ENCODE peak calls at places on chromosomes 6 and 20, in ten cellular contexts. K is fibroblast of lung; Y is H9; T is PC-3; N is A673; X is psoas muscle; W is CD4-positive, alpha-beta memory T cell; L is left ventricle myocardium inferior; C is uterus; R is IMR-90. E is an unnamed sample.

GRCh38 chr20:11585752-11586352 is 331.8 kb upstream of the BTBD3 start:
- DNase-seq in K (peak; percentile 9), Y (no peak), T (peak; percentile 67), N (peak; percentile 43), X (no peak), W (no peak), L (no peak), C (no peak), R (peak; percentile 22), E (no peak)

GRCh38 chr6:142313284-142313683 is 11.5 kb downstream of the ADGRG6 start:
- DNase-seq in K (peak; percentile 78), Y (no peak), T (no peak), N (no peak), X (no peak), W (no peak), L (no peak), C (no peak), R (peak; percentile 85), E (no peak)

GRCh38 chr6:90399970-90400369 is 103.3 kb upstream of the BACH2 start:
- DNase-seq in K (no peak), Y (no peak), T (no peak), N (no peak), X (no peak), W (no peak), L (no peak), C (no peak), R (no peak), E (no peak)

GRCh38 chr20:34211591-34211990 is 29.6 kb upstream of the ASIP start:
- DNase-seq in K (no peak), Y (no peak), T (no peak), N (no peak), X (no peak), W (no peak), L (no peak), C (no peak), R (no peak), E (no peak)

GRCh38 chr20:15491564-15491963 is 1081.7 kb downstream of the KIF16B start:
- DNase-seq in K (no peak), Y (peak; percentile 52), T (peak; percentile 66), N (no peak), X (no peak), W (no peak), L (no peak), C (no peak), R (no peak), E (peak; percentile 3)

GRCh38 chr6:70423189-70424133 is 10.2 kb downstream of the FAM135A start:
- DNase-seq in K (no peak), Y (no peak), T (no peak), N (no peak), X (no peak), W (no peak), L (no peak), C (no peak), R (peak; percentile 39), E (no peak)

GRCh38 chr6:39821014-39821738 is 29.0 kb downstream of the DAAM2 start:
- DNase-seq in K (no peak), Y (no peak), T (no peak), N (no peak), X (no peak), W (no peak), L (no peak), C (no peak), R (no peak), E (no peak)

GRCh38 chr20:13430346-13431002 is 208.3 kb downstream of the TASP1 start:
- DNase-seq in K (no peak), Y (no peak), T (peak; percentile 70), N (no peak), X (no peak), W (no peak), L (no peak), C (no peak), R (peak; percentile 29), E (peak; percentile 65)

GRCh38 chr6:163152701-163153100 is 261.8 kb upstream of the QKI start:
- DNase-seq in K (no peak), Y (no peak), T (no peak), N (no peak), X (no peak), W (no peak), L (no peak), C (no peak), R (no peak), E (no peak)

GRCh38 chr6:24949020-24949569 is 13.3 kb upstream of the RIPOR2 start:
- DNase-seq in K (no peak), Y (no peak), T (no peak), N (no peak), X (no peak), W (peak; percentile 86), L (no peak), C (no peak), R (no peak), E (peak; percentile 16)

GRCh38 chr6:109865968-109866367 is 112.1 kb upstream of the GPR6 start:
- DNase-seq in K (no peak), Y (peak; percentile 70), T (no peak), N (no peak), X (no peak), W (no peak), L (no peak), C (no peak), R (no peak), E (no peak)

GRCh38 chr6:27837636-27838512 is 74.3 kb downstream of the OR2B2 start:
- DNase-seq in K (peak; percentile 100), Y (peak; percentile 92), T (peak; percentile 99), N (peak; percentile 98), X (peak; percentile 82), W (peak; percentile 94), L (peak; percentile 58), C (peak; percentile 83), R (peak; percentile 100), E (peak; percentile 99)

GRCh38 chr6:30565772-30566171 is 5.5 kb upstream of the ABCF1 start:
- DNase-seq in K (peak; percentile 21), Y (no peak), T (no peak), N (no peak), X (no peak), W (no peak), L (no peak), C (no peak), R (peak; percentile 6), E (no peak)

GRCh38 chr6:2821554-2821953 is 20.1 kb downstream of the SERPINB1 start:
- DNase-seq in K (no peak), Y (no peak), T (no peak), N (no peak), X (no peak), W (no peak), L (no peak), C (no peak), R (no peak), E (no peak)

GRCh38 chr6:124961784-124962611 is at the start of gene RNF217:
- DNase-seq in K (peak; percentile 77), Y (peak; percentile 49), T (peak; percentile 27), N (peak; percentile 71), X (peak; percentile 85), W (peak; percentile 22), L (peak; percentile 73), C (peak; percentile 69), R (peak; percentile 76), E (peak; percentile 43)

DNA sequence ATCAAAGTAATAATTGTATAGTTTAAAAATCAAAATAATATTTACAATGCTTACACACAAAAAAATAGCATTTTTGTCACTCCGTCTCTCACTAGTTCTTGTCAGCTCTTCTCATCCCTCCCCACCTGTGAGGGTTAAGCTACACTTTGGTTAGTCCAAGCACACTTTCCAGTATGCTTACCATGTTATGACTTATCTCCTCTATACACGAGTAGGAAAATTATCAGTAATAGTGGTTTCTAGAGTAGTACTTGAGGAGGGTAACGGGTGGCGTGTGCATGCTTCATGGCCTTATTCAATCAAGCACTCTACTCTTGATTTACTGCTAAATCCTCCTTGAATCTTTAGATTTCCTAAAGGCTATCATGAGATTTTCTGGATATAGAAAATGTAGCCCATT is 443.7 kb downstream of the UTRN start:
- DNase-seq in K (no peak), Y (no peak), T (no peak), N (no peak), X (no peak), W (no peak), L (no peak), C (no peak), R (no peak), E (no peak)
- H3K4me1 ChIP-seq in K (no peaks in the 10 kb centered on the region), Y (peaks cover 4% of the 10 kb centered on the region), T (peaks cover 18% of the 10 kb centered on the region), N (no peaks in the 10 kb centered on the region), X (no peaks in the 10 kb centered on the region), W (no peaks in the 10 kb centered on the region), L (peaks cover 5% of the 10 kb centered on the region), C (no peaks in the 10 kb centered on the region), R (no peaks in the 10 kb centered on the region), E (no peaks in the 10 kb centered on the region)

GRCh38 chr20:8355453-8355852 is 223.4 kb downstream of the PLCB1 start:
- DNase-seq in K (no peak), Y (no peak), T (no peak), N (no peak), X (no peak), W (no peak), L (no peak), C (no peak), R (no peak), E (peak; percentile 83)
- H3K27ac ChIP-seq in K (no peak overlapping the region), Y (no peak overlapping the region), T (no peak overlapping the region), N (no peak overlapping the region), X (no peak overlapping the region), W (no peak overlapping the region), L (no peak overlapping the region), C (no peak overlapping the region), R (no peak overlapping the region), E (no peak overlapping the region)

GRCh38 chr20:48928832-48929725 is 7.6 kb downstream of the ARFGEF2 start:
- DNase-seq in K (peak; percentile 9), Y (no peak), T (no peak), N (no peak), X (no peak), W (no peak), L (no peak), C (no peak), R (peak; percentile 69), E (no peak)

GRCh38 chr20:48930035-48930434 is 8.5 kb downstream of the ARFGEF2 start:
- DNase-seq in K (no peak), Y (no peak), T (no peak), N (no peak), X (no peak), W (no peak), L (no peak), C (no peak), R (no peak), E (no peak)

GRCh38 chr20:48924711-48925109 is 3.2 kb downstream of the ARFGEF2 start:
- DNase-seq in K (no peak), Y (no peak), T (no peak), N (no peak), X (no peak), W (no peak), L (no peak), C (no peak), R (no peak), E (no peak)

GRCh38 chr20:48926267-48926666 is 4.8 kb downstream of the ARFGEF2 start:
- DNase-seq in K (no peak), Y (no peak), T (no peak), N (no peak), X (no peak), W (no peak), L (no peak), C (no peak), R (no peak), E (no peak)

GRCh38 chr20:48926816-48927215 is 5.3 kb downstream of the ARFGEF2 start:
- DNase-seq in K (no peak), Y (no peak), T (no peak), N (no peak), X (no peak), W (no peak), L (no peak), C (no peak), R (no peak), E (no peak)
- H3K4me1 ChIP-seq in K (no peaks in the 10 kb centered on the region), Y (peaks cover 2% of the 10 kb centered on the region), T (peaks cover 19% of the 10 kb centered on the region), N (peaks cover 17% of the 10 kb centered on the region), X (peaks cover 55% of the 10 kb centered on the region), W (peaks cover 27% of the 10 kb centered on the region), L (peaks cover 96% of the 10 kb centered on the region), C (peaks cover 9% of the 10 kb centered on the region), R (peaks cover 16% of the 10 kb centered on the region), E (peaks cover 16% of the 10 kb centered on the region)

GRCh38 chr20:47529840-47530239 is 28.2 kb downstream of the NCOA3 start:
- DNase-seq in K (peak; percentile 25), Y (no peak), T (no peak), N (no peak), X (no peak), W (no peak), L (no peak), C (no peak), R (peak; percentile 41), E (no peak)
- H3K27ac ChIP-seq in K (no peak overlapping the region), Y (no peak overlapping the region), T (no peak overlapping the region), N (no peak overlapping the region), X (no peak overlapping the region), W (no peak overlapping the region), L (no peak overlapping the region), C (no peak overlapping the region), R (no peak overlapping the region), E (no peak overlapping the region)

E was measured in small intestine.